ENCODE peak calls at places on chromosomes 1 and 21, in ten cellular contexts. O, X, G, B, U, Z, F, S, E and R are unnamed samples.
A peak's percentile ranks its signal among the peaks of the same experiment; 100 is the strongest.

GRCh38 chr1:215497516-215497915 is 69.6 kb upstream of the KCTD3 start:
- DNase-seq in Z (no peak), F (no peak), B (no peak), O (no peak), U (no peak), S (no peak), X (no peak), G (no peak), E (no peak), R (no peak)

GRCh38 chr1:244730153-244730933 is 77.4 kb downstream of the DESI2 start:
- DNase-seq in S (no peak), E (peak; percentile 43), G (peak; percentile 64), X (peak; percentile 51), O (peak; percentile 47), B (peak; percentile 5), F (no peak), Z (peak; percentile 70), U (no peak), R (no peak)

GRCh38 chr1:172497230-172497629 is 35.7 kb upstream of the SUCO start:
- DNase-seq in Z (peak; percentile 29), S (peak; percentile 15), O (peak; percentile 21), F (no peak), X (no peak), G (peak; percentile 46), E (no peak), B (no peak), U (no peak), R (no peak)

GRCh38 chr1:3389093-3389833 is 65.2 kb upstream of the ARHGEF16 start:
- DNase-seq in O (no peak), S (no peak), B (no peak), Z (no peak), U (no peak), E (no peak), F (no peak), X (no peak), G (no peak), R (no peak)

GRCh38 chr1:44108241-44108640 is 10.4 kb upstream of the KLF17 start:
- DNase-seq in G (no peak), Z (no peak), F (no peak), U (peak; percentile 18), X (no peak), B (no peak), E (peak; percentile 51), S (no peak), O (no peak), R (no peak)

GRCh38 chr1:87028576-87028975 is 114.1 kb downstream of the HS2ST1 start:
- DNase-seq in X (no peak), E (no peak), O (no peak), B (no peak), F (no peak), G (no peak), U (no peak), Z (no peak), S (no peak), R (no peak)

GRCh38 chr21:44556879-44557278 is 1.7 kb downstream of the KRTAP10-3 start:
- DNase-seq in X (no peak), S (no peak), U (no peak), O (no peak), Z (no peak), F (no peak), E (no peak), G (no peak), B (peak; percentile 56), R (no peak)

GRCh38 chr21:27814226-27814625 is 847.3 kb upstream of the ADAMTS5 start:
- DNase-seq in X (no peak), S (no peak), U (no peak), E (no peak), F (no peak), B (no peak), O (no peak), Z (no peak), G (no peak), R (no peak)

GRCh38 chr1:65044411-65044810 is 78.1 kb upstream of the JAK1 start:
- DNase-seq in U (no peak), B (no peak), Z (no peak), E (no peak), G (no peak), S (no peak), O (no peak), X (no peak), F (no peak), R (no peak)

GRCh38 chr1:160427625-160428024 is 27.3 kb downstream of the VANGL2 start:
- DNase-seq in B (no peak), E (no peak), O (no peak), X (no peak), F (no peak), G (no peak), Z (no peak), S (no peak), U (no peak), R (no peak)

GRCh38 chr1:39063191-39063590 is 37.0 kb downstream of the NDUFS5 start:
- DNase-seq in F (no peak), U (no peak), Z (no peak), S (no peak), E (no peak), B (no peak), X (no peak), O (no peak), G (no peak), R (no peak)

GRCh38 chr21:31557421-31557955 is 102.0 kb upstream of the SOD1 start:
- DNase-seq in S (no peak), F (peak; percentile 2), E (no peak), X (no peak), Z (peak; percentile 70), G (peak; percentile 33), O (peak; percentile 43), B (no peak), U (no peak), R (no peak)

GRCh38 chr21:46425061-46425460 is 33.6 kb upstream of the DIP2A start:
- DNase-seq in O (no peak), Z (no peak), G (no peak), U (no peak), E (no peak), F (no peak), S (no peak), X (peak; percentile 33), B (no peak), R (no peak)

GRCh38 chr1:155273134-155273982 is at the start of gene CLK2:
- DNase-seq in Z (peak; percentile 96), X (peak; percentile 98), F (peak; percentile 96), E (peak; percentile 94), O (peak; percentile 90), U (peak; percentile 50), S (peak; percentile 97), B (peak; percentile 97), G (peak; percentile 96), R (peak; percentile 85)

GRCh38 chr1:17128361-17128760 is 9.1 kb upstream of the PADI2 start:
- DNase-seq in Z (no peak), E (peak; percentile 97), F (no peak), X (no peak), U (peak; percentile 96), G (no peak), S (peak; percentile 69), O (no peak), B (no peak), R (no peak)

GRCh38 chr1:230898144-230898543 is 29.8 kb upstream of the C1orf198 start:
- DNase-seq in F (no peak), G (no peak), E (no peak), X (no peak), O (no peak), Z (no peak), B (no peak), U (no peak), S (no peak), R (no peak)

GRCh38 chr1:3774503-3775247 is 2.1 kb downstream of the SMIM1 start:
- DNase-seq in U (no peak), B (no peak), X (no peak), O (no peak), S (no peak), E (no peak), Z (no peak), G (peak; percentile 64), F (no peak), R (no peak)

GRCh38 chr1:98323396-98323795 is 338.1 kb upstream of the SNX7 start:
- DNase-seq in S (no peak), E (peak; percentile 96), F (no peak), O (no peak), B (no peak), Z (no peak), U (peak; percentile 80), X (no peak), G (no peak), R (no peak)

GRCh38 chr21:37074195-37074510 is 1.1 kb downstream of the TTC3 start:
- DNase-seq in Z (peak; percentile 35), U (no peak), B (no peak), X (no peak), O (no peak), S (no peak), F (no peak), G (no peak), E (no peak), R (no peak)

GRCh38 chr1:202643397-202644218 is 66.6 kb downstream of the SYT2 start:
- DNase-seq in F (no peak), X (no peak), G (no peak), B (no peak), O (no peak), S (no peak), Z (peak; percentile 57), U (no peak), E (no peak), R (no peak)

GRCh38 chr1:20279507-20279906 is 11.2 kb upstream of the VWA5B1 start:
- DNase-seq in F (no peak), Z (no peak), X (no peak), U (peak; percentile 88), S (no peak), O (no peak), B (no peak), G (no peak), E (peak; percentile 63), R (no peak)

GRCh38 chr1:93817819-93818569 is 61.0 kb downstream of the DNTTIP2 start:
- DNase-seq in Z (no peak), F (no peak), S (peak; percentile 35), G (no peak), X (no peak), B (no peak), O (no peak), U (no peak), E (no peak), R (no peak)

GRCh38 chr21:31731112-31731801 is 661 bp downstream of the SCAF4 start:
- DNase-seq in G (peak; percentile 72), O (peak; percentile 63), Z (peak; percentile 64), X (peak; percentile 57), B (peak; percentile 31), S (no peak), E (no peak), F (peak; percentile 30), U (no peak), R (peak; percentile 53)

GRCh38 chr1:66335859-66336640 is 197.9 kb upstream of the SGIP1 start:
- DNase-seq in G (no peak), X (peak; percentile 79), O (peak; percentile 57), B (no peak), F (peak; percentile 64), E (peak; percentile 94), U (no peak), Z (no peak), S (peak; percentile 97), R (peak; percentile 59)

GRCh38 chr1:184299076-184299790 is 87.6 kb upstream of the C1orf21 start:
- DNase-seq in O (no peak), X (no peak), G (no peak), Z (no peak), E (peak; percentile 90), S (no peak), F (no peak), B (peak; percentile 14), U (peak; percentile 92), R (no peak)

GRCh38 chr1:16717174-16718108 is 22.9 kb upstream of the RNU1-4 start:
- DNase-seq in U (no peak), B (no peak), O (peak; percentile 16), G (peak; percentile 35), F (no peak), S (no peak), E (no peak), Z (peak; percentile 54), X (peak; percentile 39), R (no peak)

GRCh38 chr1:217718873-217719272 is 87.7 kb downstream of the SPATA17 start:
- DNase-seq in F (no peak), S (no peak), U (no peak), O (no peak), Z (no peak), X (no peak), E (no peak), G (no peak), B (no peak), R (no peak)

GRCh38 chr21:26801524-26801923 is 43.7 kb downstream of the ADAMTS1 start:
- DNase-seq in G (no peak), E (peak; percentile 89), Z (no peak), U (no peak), F (no peak), B (no peak), S (no peak), O (no peak), X (no peak), R (no peak)